ENCODE peak calls at places on chromosomes 13 and 19, in five cellular contexts. D, V, I, S and O are unnamed samples.

GRCh38 chr19:47428177-47428894 is 9.0 kb upstream of the MEIS3 start:
- DNase-seq in D (peak), V (peak), I (peak), S (peak), O (peak)

GRCh38 chr19:45739498-45740439 is 6.5 kb downstream of the MEIOSIN start:
- DNase-seq in D (no peak), V (no peak), I (peak), S (no peak), O (no peak)

GRCh38 chr13:27005556-27005955 is 166.1 kb downstream of the USP12 start:
- DNase-seq in D (no peak), V (no peak), I (no peak), S (no peak), O (no peak)

GRCh38 chr19:3950871-3951861 is 18.3 kb downstream of the NMRK2 start:
- DNase-seq in D (no peak), V (no peak), I (no peak), S (no peak), O (no peak)

GRCh38 chr13:79287994-79288795 is 117.9 kb downstream of the RBM26 start:
- DNase-seq in D (no peak), V (no peak), I (no peak), S (no peak), O (no peak)

GRCh38 chr13:110628952-110629701 is 13.8 kb downstream of the NAXD start:
- DNase-seq in D (no peak), V (no peak), I (no peak), S (no peak), O (no peak)

GRCh38 chr13:41708648-41709175 is 251.4 kb downstream of the RGCC start:
- DNase-seq in D (no peak), V (peak), I (no peak), S (no peak), O (no peak)

GRCh38 chr19:35347171-35347929 is at the start of gene FFAR1:
- DNase-seq in D (no peak), V (no peak), I (peak), S (peak), O (peak)

GRCh38 chr19:29478578-29479565 is 46.9 kb upstream of the VSTM2B start:
- DNase-seq in D (no peak), V (no peak), I (no peak), S (no peak), O (no peak)

GRCh38 chr19:39671739-39672363 is 16.1 kb downstream of the LGALS16 start:
- DNase-seq in D (peak), V (peak), I (peak), S (peak), O (peak)

GRCh38 chr13:112172641-112173171 is 105.8 kb downstream of the SOX1 start:
- DNase-seq in D (no peak), V (no peak), I (no peak), S (no peak), O (no peak)

GRCh38 chr19:49233163-49233562 is 75.6 kb downstream of the TRPM4 start:
- DNase-seq in D (no peak), V (no peak), I (no peak), S (no peak), O (no peak)

GRCh38 chr13:101939370-101939769 is 462.5 kb downstream of the FGF14 start:
- DNase-seq in D (no peak), V (no peak), I (no peak), S (no peak), O (no peak)

GRCh38 chr13:113939129-113939904 is 34.6 kb downstream of the C13orf46 start:
- DNase-seq in D (no peak), V (no peak), I (no peak), S (no peak), O (no peak)